ENCODE peak calls at places on chromosomes 16 and 17, in six cellular contexts. T is breast epithelium, R is mesenchymal stem cell, J is PC-3, C is astrocyte, Z is hepatocyte. W is an unnamed sample.
A peak's percentile ranks its signal among the peaks of the same experiment; 100 is the strongest.

GRCh38 chr16:19707699-19708497 is 10.1 kb downstream of the KNOP1 start:
- DNase-seq in Z (no peak), R (no peak), C (no peak), J (no peak), T (no peak), W (no peak)

GRCh38 chr17:77734371-77735050 is 224.0 kb upstream of the TNRC6C start:
- DNase-seq in C (peak; percentile 23), Z (peak; percentile 91), T (peak; percentile 89), R (peak; percentile 22), J (no peak), W (peak; percentile 90)

GRCh38 chr16:29729116-29729521 is 16.7 kb downstream of the C16orf54 start:
- DNase-seq in Z (peak; percentile 63), R (peak; percentile 61), J (peak; percentile 50), C (peak; percentile 27), T (no peak), W (peak; percentile 70)

GRCh38 chr16:75266738-75267630 is 15.6 kb upstream of the BCAR1 start:
- DNase-seq in R (no peak), C (no peak), T (no peak), Z (no peak), J (no peak), W (no peak)

GRCh38 chr17:31448467-31449077 is 57.1 kb downstream of the RAB11FIP4 start:
- DNase-seq in Z (no peak), R (peak; percentile 6), T (no peak), C (peak; percentile 31), J (peak; percentile 6), W (no peak)

GRCh38 chr17:63701477-63702222 is 1.7 kb upstream of the LIMD2 start:
- DNase-seq in C (no peak), Z (no peak), J (no peak), T (no peak), R (no peak), W (peak; percentile 53)

GRCh38 chr16:85733839-85734170 is 17.1 kb downstream of the C16orf74 start:
- DNase-seq in T (no peak), Z (no peak), J (no peak), R (peak; percentile 30), C (no peak), W (peak; percentile 97)

GRCh38 chr16:75265911-75266701 is 14.7 kb upstream of the BCAR1 start:
- DNase-seq in T (peak; percentile 78), C (no peak), Z (peak; percentile 90), J (peak; percentile 71), R (peak; percentile 68), W (peak; percentile 96)

GRCh38 chr16:87735270-87736002 is 30.4 kb downstream of the KLHDC4 start:
- DNase-seq in T (no peak), Z (no peak), R (no peak), C (no peak), J (no peak), W (no peak)

GRCh38 chr16:68936729-68937631 is 93.6 kb downstream of the TANGO6 start:
- DNase-seq in C (peak; percentile 39), T (no peak), R (peak; percentile 6), Z (no peak), J (no peak), W (no peak)

GRCh38 chr17:59825533-59826316 is 67.0 kb downstream of the TUBD1 start:
- DNase-seq in Z (no peak), T (no peak), R (peak; percentile 97), C (peak; percentile 88), J (peak; percentile 57), W (no peak)

GRCh38 chr16:51549836-51550235 is 398.8 kb upstream of the SALL1 start:
- DNase-seq in T (no peak), J (no peak), Z (no peak), C (peak; percentile 41), R (peak; percentile 61), W (no peak)

GRCh38 chr17:78563189-78564145 is 13.7 kb downstream of the DNAH17 start:
- DNase-seq in Z (no peak), J (no peak), R (no peak), C (no peak), T (no peak), W (no peak)

DNA sequence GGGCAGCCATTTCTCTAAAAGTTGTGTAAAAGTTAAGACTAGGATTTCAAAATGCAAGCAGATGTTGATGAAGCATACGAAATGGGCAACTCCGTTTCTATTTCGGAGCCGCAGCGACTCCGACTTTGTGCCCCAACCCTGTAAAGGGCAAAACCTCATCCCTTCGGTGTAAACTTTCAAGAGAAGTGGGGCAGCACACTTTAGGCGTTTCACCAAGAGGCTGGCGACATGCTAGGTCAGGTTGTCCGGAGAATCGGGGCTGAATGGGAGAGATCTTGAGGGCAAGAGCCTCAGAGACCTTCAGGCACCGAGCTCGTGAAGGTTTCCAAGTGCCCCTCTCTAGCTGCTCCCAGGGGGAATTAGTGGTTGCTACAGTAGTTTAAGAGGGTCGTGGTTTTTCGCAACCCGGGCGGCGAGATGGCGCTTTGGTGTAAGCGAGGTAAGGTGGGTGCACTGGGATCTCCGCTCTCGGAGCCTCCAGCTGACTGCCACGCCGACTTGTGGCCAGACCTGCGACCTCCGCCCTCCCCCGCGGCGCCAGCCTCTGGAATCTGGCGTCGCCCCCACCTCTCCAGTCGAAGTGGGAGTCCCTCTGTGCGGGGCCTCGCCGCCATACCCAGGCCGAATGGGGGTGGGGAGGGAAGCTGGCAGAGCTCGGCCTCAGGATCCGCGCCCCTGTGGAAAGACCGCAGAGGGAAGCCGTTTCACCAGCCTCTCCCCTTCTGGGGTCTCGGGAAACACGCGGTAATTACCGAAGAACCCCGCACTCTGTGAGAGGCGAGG is 979 bp upstream of the HEXIM2 start:
- DNase-seq in C (peak; percentile 57), T (peak; percentile 69), Z (peak; percentile 91), R (peak; percentile 73), J (peak; percentile 61), W (peak; percentile 98)
- H3K4me1 ChIP-seq in C (peaks cover 18% of the 10 kb centered on the region), T (peaks cover 3% of the 10 kb centered on the region), Z (peaks cover 29% of the 10 kb centered on the region), R (peaks cover 17% of the 10 kb centered on the region), J (peaks cover 40% of the 10 kb centered on the region), W (peaks cover 6% of the 10 kb centered on the region)

DNA sequence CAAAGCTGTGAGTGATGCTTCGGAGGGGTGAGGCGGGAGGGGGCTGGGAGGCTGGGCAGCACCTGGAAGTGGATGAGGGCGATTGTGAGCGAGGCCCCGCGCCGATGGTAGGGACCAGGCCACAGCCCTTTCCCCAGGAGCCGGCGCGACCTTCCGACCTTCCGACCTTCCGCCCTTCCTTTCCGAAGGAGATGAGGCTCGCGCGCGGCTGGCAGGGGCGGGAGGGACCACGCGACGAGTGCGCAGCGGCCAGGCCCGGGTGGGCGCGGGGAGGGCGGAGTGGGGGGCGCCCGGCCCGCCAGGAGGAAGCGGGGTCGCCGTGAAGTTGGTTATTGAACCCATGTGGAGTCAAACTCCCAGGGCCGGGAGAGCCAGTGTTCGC is 56.5 kb downstream of the RAP1GAP2 start:
- DNase-seq in R (no peak), T (no peak), Z (no peak), J (no peak), C (no peak), W (peak; percentile 89)
- H3K4me1 ChIP-seq in R (peaks cover 28% of the 10 kb centered on the region), T (peaks cover 2% of the 10 kb centered on the region), Z (peaks cover 19% of the 10 kb centered on the region), J (no peaks in the 10 kb centered on the region), C (peaks cover 13% of the 10 kb centered on the region), W (peaks cover 4% of the 10 kb centered on the region)

GRCh38 chr16:56609463-56609921 is 1.1 kb downstream of the MT2A start:
- DNase-seq in J (peak; percentile 58), C (peak; percentile 83), R (peak; percentile 98), T (no peak), Z (peak; percentile 72), W (peak; percentile 45)
- H3K4me1 ChIP-seq in J (peaks cover 80% of the 10 kb centered on the region), C (peaks cover 67% of the 10 kb centered on the region), R (peaks cover 34% of the 10 kb centered on the region), T (peaks cover 18% of the 10 kb centered on the region), Z (peaks cover 26% of the 10 kb centered on the region), W (no peaks in the 10 kb centered on the region)

GRCh38 chr17:79801156-79802038 is 4.5 kb upstream of the CBX8 start:
- DNase-seq in C (no peak), J (peak; percentile 54), Z (peak; percentile 50), T (no peak), R (no peak), W (peak; percentile 55)

GRCh38 chr17:79802039-79802735 is 5.3 kb upstream of the CBX8 start:
- DNase-seq in T (no peak), R (no peak), Z (no peak), C (no peak), J (no peak), W (no peak)

GRCh38 chr17:79803421-79803996 is 6.6 kb upstream of the CBX8 start:
- DNase-seq in J (no peak), R (no peak), T (no peak), Z (no peak), C (no peak), W (peak; percentile 63)

GRCh38 chr17:79803997-79804855 is 7.3 kb upstream of the CBX8 start:
- DNase-seq in J (no peak), C (no peak), R (no peak), Z (peak; percentile 55), T (no peak), W (peak; percentile 82)

DNA sequence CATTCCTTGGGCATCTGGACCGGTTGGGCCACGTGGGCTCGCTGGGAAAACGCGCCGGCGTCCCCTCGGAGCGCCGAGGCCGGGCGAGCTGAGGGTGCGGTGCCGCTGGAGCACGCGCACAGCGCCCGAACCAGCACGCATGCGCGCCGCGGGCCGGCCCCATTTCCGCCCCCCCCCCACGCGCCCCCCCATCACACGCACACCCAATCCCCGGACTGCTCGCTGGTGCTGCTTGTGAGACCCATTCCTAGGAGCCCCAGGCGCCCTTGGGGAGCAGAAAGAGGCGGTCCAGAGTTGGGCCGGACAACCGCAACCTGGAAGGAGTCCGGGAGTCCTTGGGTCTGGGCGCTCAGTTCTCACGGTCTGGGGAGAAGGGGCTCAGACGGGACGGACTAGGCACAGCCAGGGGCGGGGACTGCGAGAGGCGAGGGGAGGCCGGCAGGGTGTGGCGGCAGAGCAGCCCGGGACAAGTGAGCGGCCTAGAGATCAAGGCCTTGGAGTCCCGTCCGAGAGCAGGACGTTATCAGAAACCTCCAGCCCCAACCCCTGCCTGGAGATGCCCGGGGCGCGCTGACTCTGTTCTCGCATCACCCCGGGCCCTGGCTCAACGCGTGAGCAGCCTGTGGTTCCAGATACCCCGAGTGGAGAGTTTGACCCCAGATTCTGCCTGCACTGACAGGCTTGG is 6.0 kb upstream of the CBX8 start:
- DNase-seq in C (no peak), J (no peak), R (no peak), T (no peak), Z (no peak), W (peak; percentile 83)
- H3K4me1 ChIP-seq in C (peaks cover 26% of the 10 kb centered on the region), J (peaks cover 36% of the 10 kb centered on the region), R (peaks cover 38% of the 10 kb centered on the region), T (no peaks in the 10 kb centered on the region), Z (peaks cover 19% of the 10 kb centered on the region), W (peaks cover 8% of the 10 kb centered on the region)

DNA sequence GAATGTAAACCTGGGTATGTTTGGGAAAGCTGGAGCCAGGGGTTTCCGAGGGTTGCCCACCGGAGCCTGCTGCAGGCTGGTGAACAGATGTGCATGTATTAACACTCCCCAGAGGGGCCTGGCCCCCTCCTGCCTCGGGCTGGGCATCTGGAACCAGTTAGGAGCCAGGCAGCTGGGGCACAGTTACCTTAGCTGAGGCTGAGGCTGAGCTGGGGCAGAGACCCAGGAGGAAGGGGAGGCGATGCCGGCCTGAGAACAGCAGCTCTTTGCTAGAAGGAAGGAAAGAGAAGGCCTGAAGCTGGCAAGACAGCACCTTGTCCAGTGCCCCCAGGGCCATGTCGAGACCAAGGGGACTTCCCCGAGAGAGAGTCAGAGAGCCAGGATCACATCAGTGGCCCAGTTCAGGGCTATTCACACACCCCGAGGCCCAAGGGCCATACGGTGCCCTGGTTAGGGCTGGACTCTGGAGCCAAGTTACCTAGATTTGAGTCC is 65.8 kb downstream of the RMI2 start:
- DNase-seq in T (no peak), R (no peak), C (no peak), Z (peak; percentile 50), J (no peak), W (peak; percentile 31)
- H3K4me1 ChIP-seq in T (no peaks in the 10 kb centered on the region), R (peaks cover 4% of the 10 kb centered on the region), C (no peaks in the 10 kb centered on the region), Z (peaks cover 12% of the 10 kb centered on the region), J (no peaks in the 10 kb centered on the region), W (no peaks in the 10 kb centered on the region)

GRCh38 chr17:81866440-81867122 is 4.6 kb downstream of the ARHGDIA start:
- DNase-seq in T (no peak), J (no peak), R (peak; percentile 37), Z (no peak), C (no peak), W (no peak)
- H3K4me1 ChIP-seq in T (no peaks in the 10 kb centered on the region), J (peaks cover 60% of the 10 kb centered on the region), R (peaks cover 65% of the 10 kb centered on the region), Z (peaks cover 56% of the 10 kb centered on the region), C (peaks cover 38% of the 10 kb centered on the region), W (no peaks in the 10 kb centered on the region)